ENCODE peak calls at places on chromosomes 5 and 9, in five cellular contexts. F is fibroblast of lung, T is GM23248, H is A549, X is right lobe of liver. E is an unnamed sample. For H3K9me3, the result is how much of the 10 kb centered on the place peaks cover.

GRCh38 chr5:177112589-177113220 is 20.9 kb upstream of the NSD1 start:
- DNase-seq in F (no peak), X (no peak), H (no peak), T (no peak), E (no peak)

GRCh38 chr9:113154936-113155335 is 4.1 kb downstream of the SLC31A2 start:
- DNase-seq in T (no peak), X (no peak), H (no peak), F (peak), E (no peak)

GRCh38 chr9:122816163-122816867 is 12.1 kb downstream of the PDCL start:
- DNase-seq in T (no peak), X (no peak), H (no peak), F (no peak), E (no peak)

GRCh38 chr5:54637654-54638053 is 120.1 kb downstream of the SNX18 start:
- DNase-seq in T (no peak), F (peak), H (no peak), X (no peak), E (no peak)

GRCh38 chr5:33231214-33231710 is 209.5 kb upstream of the TARS1 start:
- DNase-seq in F (no peak), X (no peak), T (peak), H (no peak), E (no peak)

GRCh38 chr5:118698774-118699173 is 289.6 kb downstream of the DTWD2 start:
- DNase-seq in X (no peak), T (no peak), F (no peak), H (no peak), E (no peak)

GRCh38 chr5:137888875-137889759 is at the start of gene PKD2L2:
- DNase-seq in H (peak), X (peak), F (peak), T (peak), E (peak)

GRCh38 chr5:148172377-148172776 is 4.0 kb downstream of the SPINK14 start:
- DNase-seq in F (no peak), T (no peak), X (no peak), H (no peak), E (peak)

GRCh38 chr5:14902826-14903560 is 31.4 kb upstream of the ANKH start:
- DNase-seq in X (no peak), T (no peak), F (no peak), H (no peak), E (no peak)

GRCh38 chr5:116982035-116982434 is 407.4 kb upstream of the SEMA6A start:
- DNase-seq in H (no peak), F (no peak), X (no peak), T (no peak), E (no peak)

GRCh38 chr5:10424124-10424731 is 17.5 kb upstream of the ROPN1L start:
- DNase-seq in F (peak), H (peak), T (peak), X (no peak), E (peak)

GRCh38 chr5:68932830-68933434 is 160.9 kb upstream of the SLC30A5 start:
- DNase-seq in X (no peak), H (no peak), F (no peak), T (no peak), E (no peak)
- H3K9me3 ChIP-seq in X (under half), H (under half), F (under half), T (under half), E (under half)

GRCh38 chr9:133511607-133512006 is 13.2 kb downstream of the MYMK start:
- DNase-seq in T (no peak), H (no peak), X (no peak), F (no peak), E (no peak)

GRCh38 chr9:133507246-133507965 is 17.4 kb downstream of the MYMK start:
- DNase-seq in T (no peak), X (no peak), F (no peak), H (no peak), E (no peak)

GRCh38 chr9:133510926-133511505 is 13.7 kb downstream of the MYMK start:
- DNase-seq in T (no peak), X (no peak), H (no peak), F (no peak), E (no peak)

GRCh38 chr9:133508046-133508445 is 16.7 kb downstream of the MYMK start:
- DNase-seq in F (no peak), T (no peak), X (no peak), H (no peak), E (no peak)

GRCh38 chr9:133509179-133510083 is 15.3 kb downstream of the MYMK start:
- DNase-seq in T (no peak), H (no peak), F (no peak), X (peak), E (peak)
- H3K4me3 ChIP-seq in T (no peak), H (peak), F (no peak), X (no peak), E (peak)

DNA sequence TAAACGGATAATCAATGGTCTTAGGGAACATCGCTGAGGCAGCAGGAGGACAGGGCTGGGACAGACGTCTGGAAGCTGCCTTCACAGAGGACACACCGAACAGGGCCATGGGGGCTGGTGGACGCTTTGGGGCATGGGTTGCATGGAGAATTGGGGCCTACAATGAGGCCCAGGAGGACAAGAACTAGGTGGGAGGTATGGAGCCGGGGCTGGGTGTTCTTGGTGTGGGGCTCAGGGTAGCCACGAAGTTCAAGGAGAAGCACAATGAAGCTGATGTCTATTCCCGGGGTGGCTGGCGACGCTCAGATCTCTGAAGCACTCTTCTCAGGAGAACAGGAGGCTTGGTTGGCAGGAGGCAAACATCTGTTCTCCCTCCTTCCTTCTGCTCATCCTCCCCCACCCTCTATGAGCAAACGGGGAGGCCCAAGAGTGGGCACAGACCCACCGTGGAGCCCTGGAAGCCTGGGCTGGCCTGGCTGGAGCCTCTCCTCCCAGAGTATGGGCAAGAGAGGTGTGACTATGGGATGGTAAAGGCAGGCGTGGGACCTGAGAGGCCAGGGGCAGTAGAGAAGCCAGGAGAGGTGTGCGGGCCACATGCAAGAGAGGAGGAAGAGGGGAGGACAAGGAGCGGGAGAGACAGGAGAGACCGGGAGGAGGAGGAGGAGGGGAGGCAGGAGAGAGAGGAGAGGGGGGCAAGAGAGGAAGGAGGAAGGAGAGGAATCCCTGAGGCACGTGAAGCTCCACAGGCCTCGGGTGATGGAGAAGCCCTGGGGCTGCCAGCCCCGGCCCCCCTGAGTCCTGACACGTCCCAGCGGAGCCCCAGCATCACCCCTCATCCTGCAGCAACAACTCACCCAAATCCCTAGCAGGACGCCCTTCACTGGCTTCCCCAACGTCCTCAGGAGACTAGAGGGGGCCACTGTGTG is 159.0 kb downstream of the OLFM1 start:
- DNase-seq in H (no peak), T (no peak), X (no peak), F (no peak), E (no peak)
- H3K9me3 ChIP-seq in H (under half), T (under half), X (under half), F (under half), E (under half)

GRCh38 chr5:79510638-79511037 is 3.3 kb downstream of the HOMER1 start:
- DNase-seq in H (no peak), X (no peak), F (no peak), T (no peak), E (no peak)
- H3K4me3 ChIP-seq in H (no peak), X (no peak), F (no peak), T (no peak), E (peak)

DNA sequence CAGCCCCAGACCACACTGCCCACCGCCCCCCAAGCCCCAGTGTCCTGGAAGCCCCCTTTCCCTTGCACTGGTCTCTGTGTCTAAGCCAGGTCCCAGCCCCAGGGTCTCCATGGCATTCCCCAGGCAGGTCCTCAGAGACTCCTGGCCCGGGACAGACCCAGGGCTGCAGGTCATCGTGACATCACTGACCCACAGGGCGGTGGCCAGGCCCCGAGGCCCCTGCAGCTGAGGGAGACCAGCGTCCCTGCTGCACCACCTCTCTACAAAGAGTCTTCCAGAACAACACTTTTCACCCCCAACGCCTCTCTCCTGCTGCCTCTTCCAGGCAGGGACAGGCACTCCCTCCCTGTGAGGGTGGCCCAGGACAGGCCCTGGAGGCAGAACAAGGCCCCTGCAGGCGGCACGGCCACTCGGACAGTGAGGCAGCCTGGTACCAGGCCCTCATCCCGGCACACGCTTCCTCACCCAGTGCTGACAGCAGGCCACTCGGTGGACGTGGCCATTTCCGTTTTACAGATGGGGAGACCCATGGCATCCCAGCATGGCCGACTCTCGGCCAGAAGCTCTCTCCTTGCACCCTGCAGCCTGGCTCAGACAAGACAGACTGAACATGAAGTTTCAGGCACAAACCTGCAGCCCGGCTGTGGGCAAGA is 136.4 kb downstream of the ADAMTS2 start:
- DNase-seq in H (no peak), F (no peak), X (no peak), T (no peak), E (no peak)
- H3K9me3 ChIP-seq in H (under half), F (under half), X (under half), T (under half), E (under half)

DNA sequence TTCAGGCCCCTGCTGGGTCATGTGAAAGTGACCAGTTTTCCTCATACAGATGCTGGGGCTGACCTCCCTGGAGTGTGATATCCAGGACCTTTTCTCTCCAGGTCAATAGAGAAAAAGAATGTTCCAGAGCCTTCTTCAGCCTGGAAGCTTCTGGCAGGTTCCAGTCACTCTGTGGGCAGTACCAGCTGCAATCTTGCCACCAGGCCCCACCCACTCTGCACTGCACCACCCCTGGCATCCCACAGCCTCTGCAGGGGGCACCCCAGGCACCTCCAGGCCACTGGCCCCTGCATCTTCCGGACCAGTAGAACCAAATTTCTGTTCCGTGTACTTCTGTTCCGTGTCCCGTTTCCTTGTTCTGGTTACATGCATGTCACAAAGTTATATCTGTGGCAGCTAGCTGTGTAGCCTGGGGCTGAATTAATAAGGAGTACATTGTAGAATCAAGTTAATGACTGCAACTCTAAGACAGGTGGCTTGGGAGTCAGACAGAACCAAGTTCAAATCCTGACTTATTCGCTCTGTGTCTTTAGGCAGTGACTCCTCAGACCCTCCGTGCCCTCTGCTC is 83.2 kb upstream of the ZBTB43 start:
- DNase-seq in X (no peak), H (no peak), F (no peak), T (no peak), E (no peak)
- H3K4me3 ChIP-seq in X (no peak), H (no peak), F (no peak), T (no peak), E (no peak)

DNA sequence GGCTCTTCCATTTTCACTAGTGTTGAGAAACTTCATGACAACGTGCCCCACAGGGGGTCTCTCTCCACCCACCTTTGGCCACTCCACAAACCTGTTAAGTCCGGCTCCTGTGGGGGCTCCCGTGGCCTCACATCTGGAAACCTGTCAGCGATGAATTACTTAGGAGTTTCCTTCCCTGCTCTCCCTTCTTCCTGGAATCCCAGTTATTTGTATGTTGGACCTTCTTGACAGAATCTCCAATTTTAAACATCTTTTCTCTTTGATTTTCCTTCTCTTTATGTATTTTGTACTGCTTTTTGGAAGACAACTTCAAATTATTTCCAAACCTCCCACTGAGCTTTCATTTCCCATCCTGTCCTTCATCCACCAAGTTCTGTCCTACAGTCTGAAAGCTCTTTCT is 55.1 kb upstream of the NRARP start:
- DNase-seq in T (no peak), X (no peak), F (peak), H (no peak), E (no peak)
- H3K9me3 ChIP-seq in T (under half), X (under half), F (under half), H (under half), E (under half)

GRCh38 chr9:94772128-94772527 is 45.6 kb downstream of the AOPEP start:
- DNase-seq in T (no peak), H (no peak), X (no peak), F (no peak), E (no peak)

GRCh38 chr9:94767331-94768099 is 41.0 kb downstream of the AOPEP start:
- DNase-seq in T (peak), H (no peak), F (peak), X (no peak), E (no peak)

GRCh38 chr9:94770344-94770743 is 43.8 kb downstream of the AOPEP start:
- DNase-seq in X (no peak), H (no peak), T (no peak), F (no peak), E (no peak)

GRCh38 chr9:94771096-94771495 is 44.6 kb downstream of the AOPEP start:
- DNase-seq in H (no peak), T (no peak), F (no peak), X (no peak), E (no peak)

DNA sequence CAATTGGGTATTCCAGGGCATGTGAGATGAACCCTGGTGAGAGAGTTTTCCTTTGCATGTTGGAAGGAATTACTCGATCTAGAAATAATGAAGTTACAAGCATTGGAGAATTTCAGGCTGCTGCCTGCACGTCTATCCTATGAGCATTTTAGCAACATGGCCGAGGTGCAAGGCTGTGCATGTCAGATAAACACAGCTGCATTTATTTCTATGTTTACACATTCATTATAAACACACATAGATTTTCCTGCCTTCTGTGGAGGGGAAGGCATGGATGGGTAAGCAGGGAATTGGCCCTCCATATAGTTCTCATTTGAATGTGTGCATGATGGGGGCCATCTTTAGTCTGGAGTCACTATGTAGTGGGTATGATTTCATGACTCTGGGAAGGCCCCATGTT is 42.3 kb downstream of the AOPEP start:
- DNase-seq in T (no peak), F (peak), X (no peak), H (no peak), E (no peak)
- H3K4me3 ChIP-seq in T (no peak), F (no peak), X (no peak), H (no peak), E (no peak)

GRCh38 chr5:3324421-3325101 is 271.1 kb upstream of the IRX1 start:
- DNase-seq in X (no peak), H (no peak), T (no peak), F (no peak), E (no peak)

GRCh38 chr5:3321923-3322322 is 273.7 kb upstream of the IRX1 start:
- DNase-seq in X (no peak), H (no peak), F (no peak), T (no peak), E (no peak)

GRCh38 chr5:3323144-3323543 is 272.5 kb upstream of the IRX1 start:
- DNase-seq in T (no peak), X (no peak), H (no peak), F (no peak), E (no peak)

GRCh38 chr5:3320317-3320865 is 275.2 kb upstream of the IRX1 start:
- DNase-seq in H (no peak), T (peak), F (no peak), X (no peak), E (no peak)

DNA sequence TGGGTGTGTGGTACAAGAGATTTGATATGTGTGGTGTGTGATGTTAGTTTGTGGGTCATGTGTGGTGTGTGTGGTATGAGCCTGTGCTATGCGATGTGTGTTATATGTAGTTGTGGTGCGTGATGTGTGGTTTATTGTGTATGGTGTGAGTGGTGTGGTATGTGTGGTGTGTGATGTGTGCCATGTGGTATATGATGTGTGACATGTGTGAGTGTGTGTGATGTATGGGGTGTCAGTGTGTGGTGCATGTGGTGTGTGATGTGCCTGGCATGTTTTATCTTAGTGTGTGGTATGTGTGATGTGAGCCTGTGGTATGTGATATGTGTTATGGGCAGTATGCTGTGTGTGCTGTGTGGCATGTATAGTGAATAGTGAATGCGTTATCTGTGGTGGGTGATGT is 273.0 kb upstream of the IRX1 start:
- DNase-seq in H (no peak), T (no peak), F (no peak), X (no peak), E (no peak)
- H3K9me3 ChIP-seq in H (under half), T (under half), F (under half), X (under half), E (under half)

E was measured in PC-3.